ENCODE peak calls at places on chromosomes 6 and 20, in eight cellular contexts. One of them, this sample, is unnamed.

GRCh38 chr6:92538296-92538695 is 881.1 kb downstream of the EPHA7 start:
- DNase-seq in HCT116: no peak
- DNase-seq in endodermal cell: no peak
- DNase-seq in CD8-positive, alpha-beta T cell: no peak
- DNase-seq in CD8-positive, alpha-beta memory T cell: no peak
- DNase-seq in neural progenitor cell: no peak
- DNase-seq in esophagus squamous epithelium: no peak
- DNase-seq in cardiac muscle cell: peak; percentile 0
- DNase-seq in this sample: no peak

GRCh38 chr6:164531745-164532144 is 777.7 kb downstream of the C6orf118 start:
- DNase-seq in endodermal cell: no peak
- DNase-seq in esophagus squamous epithelium: no peak
- DNase-seq in CD8-positive, alpha-beta memory T cell: no peak
- DNase-seq in neural progenitor cell: no peak
- DNase-seq in cardiac muscle cell: no peak
- DNase-seq in CD8-positive, alpha-beta T cell: no peak
- DNase-seq in HCT116: no peak
- DNase-seq in this sample: no peak

GRCh38 chr6:4302524-4302923 is 167.1 kb upstream of the ECI2 start:
- DNase-seq in CD8-positive, alpha-beta memory T cell: no peak
- DNase-seq in cardiac muscle cell: no peak
- DNase-seq in CD8-positive, alpha-beta T cell: no peak
- DNase-seq in endodermal cell: no peak
- DNase-seq in esophagus squamous epithelium: no peak
- DNase-seq in HCT116: no peak
- DNase-seq in neural progenitor cell: no peak
- DNase-seq in this sample: no peak

GRCh38 chr6:64334646-64335045 is 699.0 kb downstream of the PHF3 start:
- DNase-seq in cardiac muscle cell: peak; percentile 76
- DNase-seq in CD8-positive, alpha-beta memory T cell: no peak
- DNase-seq in neural progenitor cell: no peak
- DNase-seq in endodermal cell: no peak
- DNase-seq in HCT116: no peak
- DNase-seq in CD8-positive, alpha-beta T cell: no peak
- DNase-seq in esophagus squamous epithelium: no peak
- DNase-seq in this sample: no peak

GRCh38 chr6:133254552-133255228 is 13.5 kb downstream of the EYA4 start:
- DNase-seq in endodermal cell: no peak
- DNase-seq in neural progenitor cell: no peak
- DNase-seq in CD8-positive, alpha-beta T cell: no peak
- DNase-seq in HCT116: no peak
- DNase-seq in CD8-positive, alpha-beta memory T cell: no peak
- DNase-seq in esophagus squamous epithelium: no peak
- DNase-seq in cardiac muscle cell: peak; percentile 40
- DNase-seq in this sample: no peak

GRCh38 chr6:24646771-24647170 is 780 bp upstream of the KIAA0319 start:
- DNase-seq in HCT116: no peak
- DNase-seq in cardiac muscle cell: peak; percentile 18
- DNase-seq in CD8-positive, alpha-beta memory T cell: no peak
- DNase-seq in neural progenitor cell: no peak
- DNase-seq in esophagus squamous epithelium: no peak
- DNase-seq in endodermal cell: no peak
- DNase-seq in CD8-positive, alpha-beta T cell: no peak
- DNase-seq in this sample: no peak

GRCh38 chr6:150666071-150666470 is 66.4 kb downstream of the PLEKHG1 start:
- DNase-seq in cardiac muscle cell: peak; percentile 46
- DNase-seq in CD8-positive, alpha-beta T cell: no peak
- DNase-seq in CD8-positive, alpha-beta memory T cell: no peak
- DNase-seq in HCT116: no peak
- DNase-seq in esophagus squamous epithelium: no peak
- DNase-seq in neural progenitor cell: no peak
- DNase-seq in endodermal cell: no peak
- DNase-seq in this sample: no peak

GRCh38 chr20:17728074-17728473 is 28.3 kb downstream of the BANF2 start:
- DNase-seq in esophagus squamous epithelium: no peak
- DNase-seq in endodermal cell: no peak
- DNase-seq in cardiac muscle cell: no peak
- DNase-seq in CD8-positive, alpha-beta T cell: no peak
- DNase-seq in neural progenitor cell: no peak
- DNase-seq in HCT116: no peak
- DNase-seq in CD8-positive, alpha-beta memory T cell: no peak
- DNase-seq in this sample: no peak

GRCh38 chr6:159311618-159312017 is 142.4 kb downstream of the FNDC1 start:
- DNase-seq in CD8-positive, alpha-beta memory T cell: no peak
- DNase-seq in cardiac muscle cell: peak; percentile 5
- DNase-seq in neural progenitor cell: peak; percentile 8
- DNase-seq in endodermal cell: no peak
- DNase-seq in CD8-positive, alpha-beta T cell: no peak
- DNase-seq in esophagus squamous epithelium: no peak
- DNase-seq in HCT116: no peak
- DNase-seq in this sample: no peak

GRCh38 chr6:3804981-3805380 is 44.2 kb upstream of the FAM50B start:
- DNase-seq in esophagus squamous epithelium: no peak
- DNase-seq in HCT116: no peak
- DNase-seq in endodermal cell: no peak
- DNase-seq in cardiac muscle cell: no peak
- DNase-seq in neural progenitor cell: no peak
- DNase-seq in CD8-positive, alpha-beta memory T cell: no peak
- DNase-seq in CD8-positive, alpha-beta T cell: no peak
- DNase-seq in this sample: no peak

GRCh38 chr20:40638414-40638813 is 50.6 kb downstream of the MAFB start:
- DNase-seq in CD8-positive, alpha-beta memory T cell: no peak
- DNase-seq in neural progenitor cell: no peak
- DNase-seq in endodermal cell: no peak
- DNase-seq in CD8-positive, alpha-beta T cell: no peak
- DNase-seq in HCT116: no peak
- DNase-seq in cardiac muscle cell: no peak
- DNase-seq in esophagus squamous epithelium: no peak
- DNase-seq in this sample: no peak

GRCh38 chr20:5741089-5741488 is 9.1 kb upstream of the SHLD1 start:
- DNase-seq in cardiac muscle cell: peak; percentile 33
- DNase-seq in neural progenitor cell: no peak
- DNase-seq in HCT116: no peak
- DNase-seq in CD8-positive, alpha-beta memory T cell: no peak
- DNase-seq in CD8-positive, alpha-beta T cell: no peak
- DNase-seq in esophagus squamous epithelium: no peak
- DNase-seq in endodermal cell: no peak
- DNase-seq in this sample: no peak

GRCh38 chr6:99603421-99604160 is 3.0 kb upstream of the PRDM13 start:
- DNase-seq in CD8-positive, alpha-beta T cell: no peak
- DNase-seq in CD8-positive, alpha-beta memory T cell: no peak
- DNase-seq in cardiac muscle cell: no peak
- DNase-seq in HCT116: no peak
- DNase-seq in neural progenitor cell: peak; percentile 94
- DNase-seq in esophagus squamous epithelium: no peak
- DNase-seq in endodermal cell: peak; percentile 93
- DNase-seq in this sample: peak; percentile 88

GRCh38 chr6:5085638-5086293 is 625 bp downstream of the PPP1R3G start:
- DNase-seq in CD8-positive, alpha-beta T cell: no peak
- DNase-seq in HCT116: no peak
- DNase-seq in neural progenitor cell: peak; percentile 73
- DNase-seq in esophagus squamous epithelium: no peak
- DNase-seq in cardiac muscle cell: peak; percentile 56
- DNase-seq in endodermal cell: peak; percentile 88
- DNase-seq in CD8-positive, alpha-beta memory T cell: no peak
- DNase-seq in this sample: peak; percentile 87

GRCh38 chr20:44198872-44199271 is 11.7 kb downstream of the OSER1 start:
- DNase-seq in HCT116: no peak
- DNase-seq in CD8-positive, alpha-beta memory T cell: no peak
- DNase-seq in endodermal cell: no peak
- DNase-seq in esophagus squamous epithelium: no peak
- DNase-seq in neural progenitor cell: no peak
- DNase-seq in cardiac muscle cell: no peak
- DNase-seq in CD8-positive, alpha-beta T cell: no peak
- DNase-seq in this sample: no peak

GRCh38 chr6:137873273-137873762 is 6.3 kb downstream of the TNFAIP3 start:
- DNase-seq in HCT116: no peak
- DNase-seq in esophagus squamous epithelium: peak; percentile 24
- DNase-seq in CD8-positive, alpha-beta T cell: no peak
- DNase-seq in cardiac muscle cell: peak; percentile 98
- DNase-seq in CD8-positive, alpha-beta memory T cell: no peak
- DNase-seq in endodermal cell: no peak
- DNase-seq in neural progenitor cell: no peak
- DNase-seq in this sample: no peak

GRCh38 chr20:44004306-44004915 is 89.8 kb downstream of the TOX2 start:
- DNase-seq in HCT116: no peak
- DNase-seq in neural progenitor cell: no peak
- DNase-seq in CD8-positive, alpha-beta T cell: no peak
- DNase-seq in cardiac muscle cell: no peak
- DNase-seq in esophagus squamous epithelium: no peak
- DNase-seq in CD8-positive, alpha-beta memory T cell: no peak
- DNase-seq in endodermal cell: no peak
- DNase-seq in this sample: no peak

GRCh38 chr20:54649511-54649962 is 174.1 kb downstream of the DOK5 start:
- DNase-seq in endodermal cell: peak; percentile 95
- DNase-seq in HCT116: peak; percentile 62
- DNase-seq in neural progenitor cell: peak; percentile 89
- DNase-seq in cardiac muscle cell: peak; percentile 85
- DNase-seq in CD8-positive, alpha-beta T cell: peak; percentile 22
- DNase-seq in CD8-positive, alpha-beta memory T cell: peak; percentile 16
- DNase-seq in esophagus squamous epithelium: no peak
- DNase-seq in this sample: peak; percentile 57

GRCh38 chr6:75377386-75377785 is 92.8 kb upstream of the TMEM30A start:
- DNase-seq in endodermal cell: no peak
- DNase-seq in HCT116: no peak
- DNase-seq in CD8-positive, alpha-beta T cell: no peak
- DNase-seq in cardiac muscle cell: no peak
- DNase-seq in esophagus squamous epithelium: no peak
- DNase-seq in neural progenitor cell: peak; percentile 38
- DNase-seq in CD8-positive, alpha-beta memory T cell: no peak
- DNase-seq in this sample: no peak

GRCh38 chr6:40286027-40286426 is 301.1 kb downstream of the LRFN2 start:
- DNase-seq in endodermal cell: peak; percentile 84
- DNase-seq in CD8-positive, alpha-beta T cell: no peak
- DNase-seq in esophagus squamous epithelium: no peak
- DNase-seq in HCT116: no peak
- DNase-seq in neural progenitor cell: peak; percentile 40
- DNase-seq in CD8-positive, alpha-beta memory T cell: no peak
- DNase-seq in cardiac muscle cell: no peak
- DNase-seq in this sample: peak; percentile 64
- H3K4me3 ChIP-seq in endodermal cell: no peak overlapping the region
- H3K4me3 ChIP-seq in CD8-positive, alpha-beta T cell: no peak overlapping the region
- H3K4me3 ChIP-seq in esophagus squamous epithelium: no peak overlapping the region
- H3K4me3 ChIP-seq in HCT116: no peak overlapping the region
- H3K4me3 ChIP-seq in neural progenitor cell: no peak overlapping the region
- H3K4me3 ChIP-seq in CD8-positive, alpha-beta memory T cell: no peak overlapping the region
- H3K4me3 ChIP-seq in cardiac muscle cell: no peak overlapping the region
- H3K4me3 ChIP-seq in this sample: no peak overlapping the region

DNA sequence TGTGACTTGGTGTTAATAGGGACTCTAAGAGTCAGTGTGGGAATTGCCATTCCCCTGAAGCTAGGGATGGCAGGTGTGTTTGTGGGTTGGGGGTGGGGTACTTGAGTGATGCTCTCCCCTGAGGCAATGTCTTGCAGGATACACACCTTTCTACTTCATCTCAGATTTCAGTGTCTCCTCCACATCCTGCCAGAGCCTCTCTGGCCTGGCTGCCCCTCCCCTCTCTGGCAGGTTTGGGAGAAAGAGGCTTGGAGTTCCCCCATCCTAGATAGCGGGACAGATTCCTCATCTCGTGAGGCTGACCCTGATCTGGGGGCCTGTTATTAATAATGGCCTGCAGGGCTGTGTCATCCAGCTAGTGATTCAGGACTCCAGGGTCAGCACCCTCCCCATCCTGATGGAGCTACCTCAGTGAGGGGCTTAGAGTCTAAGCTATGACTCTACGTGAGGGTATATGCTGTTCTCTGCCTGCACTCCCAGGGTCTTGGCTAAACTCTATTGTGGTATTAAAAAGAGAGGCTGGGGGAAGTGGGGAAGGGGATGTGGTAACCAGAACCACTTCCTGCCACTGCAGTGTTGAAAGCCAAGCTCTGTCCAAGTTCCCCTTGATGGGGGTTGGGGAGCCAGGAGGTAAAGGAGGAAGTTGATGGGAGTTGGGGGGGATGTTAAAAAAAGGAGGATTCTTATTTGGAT is 3.7 kb upstream of the MMP9 start:
- DNase-seq in CD8-positive, alpha-beta T cell: no peak
- DNase-seq in cardiac muscle cell: peak; percentile 13
- DNase-seq in esophagus squamous epithelium: no peak
- DNase-seq in CD8-positive, alpha-beta memory T cell: no peak
- DNase-seq in neural progenitor cell: no peak
- DNase-seq in endodermal cell: peak; percentile 74
- DNase-seq in HCT116: no peak
- DNase-seq in this sample: no peak
- H3K27me3 ChIP-seq in CD8-positive, alpha-beta T cell: peaks cover 8% of the 10 kb centered on the region
- H3K27me3 ChIP-seq in cardiac muscle cell: no peaks in the 10 kb centered on the region
- H3K27me3 ChIP-seq in esophagus squamous epithelium: peaks cover 5% of the 10 kb centered on the region
- H3K27me3 ChIP-seq in CD8-positive, alpha-beta memory T cell: peaks cover 13% of the 10 kb centered on the region
- H3K27me3 ChIP-seq in neural progenitor cell: no peaks in the 10 kb centered on the region
- H3K27me3 ChIP-seq in endodermal cell: no peaks in the 10 kb centered on the region
- H3K27me3 ChIP-seq in HCT116: peaks cover 5% of the 10 kb centered on the region
- H3K27me3 ChIP-seq in this sample: no peaks in the 10 kb centered on the region

DNA sequence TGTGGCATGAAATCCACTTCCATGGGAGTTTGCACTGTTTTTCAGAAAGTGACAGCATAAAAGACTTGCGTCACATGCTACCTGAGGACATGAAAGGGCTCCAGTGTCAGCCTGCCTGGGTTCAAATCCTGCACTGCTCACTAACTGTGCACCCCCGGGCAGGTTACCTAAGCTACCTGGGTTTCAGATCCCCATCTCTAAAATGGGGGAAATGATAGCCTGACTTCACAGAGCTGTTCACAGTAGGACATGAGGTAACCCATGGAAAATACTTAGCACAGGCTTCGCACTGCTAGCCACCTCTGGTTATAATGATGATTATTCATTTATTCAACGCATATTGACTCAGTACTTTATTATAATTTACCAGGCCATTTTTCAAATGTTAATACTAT is 23.1 kb downstream of the TBC1D7 start:
- DNase-seq in cardiac muscle cell: no peak
- DNase-seq in esophagus squamous epithelium: no peak
- DNase-seq in CD8-positive, alpha-beta memory T cell: no peak
- DNase-seq in CD8-positive, alpha-beta T cell: no peak
- DNase-seq in neural progenitor cell: no peak
- DNase-seq in endodermal cell: no peak
- DNase-seq in HCT116: no peak
- DNase-seq in this sample: no peak
- H3K36me3 ChIP-seq in cardiac muscle cell: peaks cover 29% of the 10 kb centered on the region
- H3K36me3 ChIP-seq in esophagus squamous epithelium: peaks cover 61% of the 10 kb centered on the region
- H3K36me3 ChIP-seq in CD8-positive, alpha-beta memory T cell: peaks cover 38% of the 10 kb centered on the region
- H3K36me3 ChIP-seq in CD8-positive, alpha-beta T cell: peaks cover 4% of the 10 kb centered on the region
- H3K36me3 ChIP-seq in neural progenitor cell: peaks cover 21% of the 10 kb centered on the region
- H3K36me3 ChIP-seq in endodermal cell: peaks cover 92% of the 10 kb centered on the region
- H3K36me3 ChIP-seq in HCT116: no peaks in the 10 kb centered on the region
- H3K36me3 ChIP-seq in this sample: peaks cover 16% of the 10 kb centered on the region

DNA sequence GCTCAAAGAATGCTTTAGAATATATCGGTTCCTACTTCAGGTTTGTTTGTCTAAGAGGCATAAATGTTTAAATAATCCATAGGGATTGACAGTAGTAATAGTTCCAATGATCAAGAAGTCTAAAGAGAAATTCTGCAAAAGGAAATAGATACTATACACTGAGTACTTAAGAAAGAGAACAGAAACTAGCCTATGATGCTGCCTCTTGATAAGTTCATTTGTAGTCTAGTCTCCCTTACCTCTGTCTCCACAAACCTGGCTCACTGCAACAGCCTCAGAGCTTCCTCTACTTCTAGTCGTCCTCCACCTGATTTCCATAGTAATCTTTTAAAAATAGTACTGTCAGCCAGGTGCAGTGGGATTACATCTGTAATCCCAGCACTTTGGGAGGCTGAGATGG is 511.8 kb downstream of the LMBRD1 start:
- DNase-seq in endodermal cell: no peak
- DNase-seq in neural progenitor cell: no peak
- DNase-seq in esophagus squamous epithelium: no peak
- DNase-seq in cardiac muscle cell: no peak
- DNase-seq in HCT116: no peak
- DNase-seq in CD8-positive, alpha-beta T cell: no peak
- DNase-seq in CD8-positive, alpha-beta memory T cell: no peak
- DNase-seq in this sample: no peak
- H3K4me3 ChIP-seq in endodermal cell: no peak overlapping the region
- H3K4me3 ChIP-seq in neural progenitor cell: no peak overlapping the region
- H3K4me3 ChIP-seq in esophagus squamous epithelium: no peak overlapping the region
- H3K4me3 ChIP-seq in cardiac muscle cell: no peak overlapping the region
- H3K4me3 ChIP-seq in HCT116: no peak overlapping the region
- H3K4me3 ChIP-seq in CD8-positive, alpha-beta T cell: no peak overlapping the region
- H3K4me3 ChIP-seq in CD8-positive, alpha-beta memory T cell: no peak overlapping the region
- H3K4me3 ChIP-seq in this sample: no peak overlapping the region